ENCODE peak calls at places on chromosome 3, in six cellular contexts. One of them, this sample, is unnamed.
A peak's percentile ranks its signal among the peaks of the same experiment; 100 is the strongest.

GRCh38 chr3:161149529-161149928 is 44.4 kb upstream of the B3GALNT1 start:
- DNase-seq in cardiac fibroblast: peak; percentile 33
- DNase-seq in esophagus squamous epithelium: no peak
- DNase-seq in cardiac muscle cell: no peak
- DNase-seq in psoas muscle: no peak
- DNase-seq in coronary artery: no peak
- DNase-seq in this sample: peak; percentile 15

GRCh38 chr3:195882002-195882441 is 26.3 kb downstream of the TNK2 start:
- DNase-seq in cardiac fibroblast: no peak
- DNase-seq in esophagus squamous epithelium: no peak
- DNase-seq in cardiac muscle cell: no peak
- DNase-seq in psoas muscle: no peak
- DNase-seq in coronary artery: no peak
- DNase-seq in this sample: no peak

GRCh38 chr3:27714692-27715453 is 7.2 kb downstream of the EOMES start:
- DNase-seq in cardiac fibroblast: no peak
- DNase-seq in esophagus squamous epithelium: no peak
- DNase-seq in cardiac muscle cell: peak; percentile 68
- DNase-seq in psoas muscle: no peak
- DNase-seq in coronary artery: no peak
- DNase-seq in this sample: peak; percentile 50

GRCh38 chr3:14674841-14675240 is at the start of gene C3orf20:
- DNase-seq in cardiac fibroblast: no peak
- DNase-seq in esophagus squamous epithelium: no peak
- DNase-seq in cardiac muscle cell: no peak
- DNase-seq in psoas muscle: no peak
- DNase-seq in coronary artery: no peak
- DNase-seq in this sample: no peak

GRCh38 chr3:46947981-46948791 is 28.4 kb downstream of the CCDC12 start:
- DNase-seq in cardiac fibroblast: peak; percentile 65
- DNase-seq in esophagus squamous epithelium: no peak
- DNase-seq in cardiac muscle cell: no peak
- DNase-seq in psoas muscle: peak; percentile 46
- DNase-seq in coronary artery: no peak
- DNase-seq in this sample: no peak

GRCh38 chr3:9028134-9028533 is 64.9 kb upstream of the RAD18 start:
- DNase-seq in cardiac fibroblast: peak; percentile 84
- DNase-seq in esophagus squamous epithelium: no peak
- DNase-seq in cardiac muscle cell: no peak
- DNase-seq in psoas muscle: peak; percentile 86
- DNase-seq in coronary artery: peak; percentile 83
- DNase-seq in this sample: peak; percentile 77

GRCh38 chr3:63015614-63016016 is 140.4 kb upstream of the CADPS start:
- DNase-seq in cardiac fibroblast: no peak
- DNase-seq in esophagus squamous epithelium: no peak
- DNase-seq in cardiac muscle cell: peak; percentile 42
- DNase-seq in psoas muscle: no peak
- DNase-seq in coronary artery: no peak
- DNase-seq in this sample: no peak

GRCh38 chr3:42980209-42980608 is 1.1 kb downstream of the GASK1A start:
- DNase-seq in cardiac fibroblast: no peak
- DNase-seq in esophagus squamous epithelium: no peak
- DNase-seq in cardiac muscle cell: no peak
- DNase-seq in psoas muscle: no peak
- DNase-seq in coronary artery: no peak
- DNase-seq in this sample: no peak

GRCh38 chr3:196227086-196227485 is 10.8 kb downstream of the SLC51A start:
- DNase-seq in cardiac fibroblast: no peak
- DNase-seq in esophagus squamous epithelium: no peak
- DNase-seq in cardiac muscle cell: no peak
- DNase-seq in psoas muscle: no peak
- DNase-seq in coronary artery: no peak
- DNase-seq in this sample: no peak

GRCh38 chr3:140972833-140973232 is 31.2 kb downstream of the SLC25A36 start:
- DNase-seq in cardiac fibroblast: peak; percentile 43
- DNase-seq in esophagus squamous epithelium: no peak
- DNase-seq in cardiac muscle cell: no peak
- DNase-seq in psoas muscle: no peak
- DNase-seq in coronary artery: no peak
- DNase-seq in this sample: peak; percentile 17

GRCh38 chr3:71616571-71617021 is 33.1 kb upstream of the FOXP1 start:
- DNase-seq in cardiac fibroblast: no peak
- DNase-seq in esophagus squamous epithelium: no peak
- DNase-seq in cardiac muscle cell: no peak
- DNase-seq in psoas muscle: no peak
- DNase-seq in coronary artery: no peak
- DNase-seq in this sample: no peak

GRCh38 chr3:39150803-39151631 is 2.4 kb downstream of the CSRNP1 start:
- DNase-seq in cardiac fibroblast: peak; percentile 98
- DNase-seq in esophagus squamous epithelium: no peak
- DNase-seq in cardiac muscle cell: peak; percentile 79
- DNase-seq in psoas muscle: peak; percentile 92
- DNase-seq in coronary artery: peak; percentile 98
- DNase-seq in this sample: peak; percentile 94

GRCh38 chr3:138899592-138899991 is 47.3 kb downstream of the FOXL2 start:
- DNase-seq in cardiac fibroblast: no peak
- DNase-seq in esophagus squamous epithelium: no peak
- DNase-seq in cardiac muscle cell: no peak
- DNase-seq in psoas muscle: no peak
- DNase-seq in coronary artery: no peak
- DNase-seq in this sample: no peak

GRCh38 chr3:151259664-151260063 is 18.7 kb downstream of the P2RY14 start:
- DNase-seq in cardiac fibroblast: no peak
- DNase-seq in esophagus squamous epithelium: no peak
- DNase-seq in cardiac muscle cell: no peak
- DNase-seq in psoas muscle: no peak
- DNase-seq in coronary artery: no peak
- DNase-seq in this sample: no peak

GRCh38 chr3:55489804-55490132 is 2.7 kb upstream of the WNT5A start:
- DNase-seq in cardiac fibroblast: no peak
- DNase-seq in esophagus squamous epithelium: no peak
- DNase-seq in cardiac muscle cell: peak; percentile 79
- DNase-seq in psoas muscle: no peak
- DNase-seq in coronary artery: no peak
- DNase-seq in this sample: no peak

GRCh38 chr3:165406425-165406824 is 210.2 kb upstream of the SLITRK3 start:
- DNase-seq in cardiac fibroblast: no peak
- DNase-seq in esophagus squamous epithelium: no peak
- DNase-seq in cardiac muscle cell: no peak
- DNase-seq in psoas muscle: no peak
- DNase-seq in coronary artery: no peak
- DNase-seq in this sample: no peak

GRCh38 chr3:119463171-119464169 is at the start of gene TMEM39A:
- DNase-seq in cardiac fibroblast: peak; percentile 98
- DNase-seq in esophagus squamous epithelium: peak; percentile 94
- DNase-seq in cardiac muscle cell: peak; percentile 100
- DNase-seq in psoas muscle: peak; percentile 100
- DNase-seq in coronary artery: peak; percentile 99
- DNase-seq in this sample: peak; percentile 98
- TF ChIP-seq CTCF in cardiac fibroblast: peak; percentile 4
- TF ChIP-seq CTCF in esophagus squamous epithelium: no peak
- TF ChIP-seq CTCF in cardiac muscle cell: no peak
- TF ChIP-seq CTCF in psoas muscle: peak; percentile 12
- TF ChIP-seq CTCF in coronary artery: no peak
- TF ChIP-seq CTCF in this sample: no peak

GRCh38 chr3:147415337-147415736 is 6.2 kb downstream of the ZIC1 start:
- DNase-seq in cardiac fibroblast: no peak
- DNase-seq in esophagus squamous epithelium: no peak
- DNase-seq in cardiac muscle cell: no peak
- DNase-seq in psoas muscle: no peak
- DNase-seq in coronary artery: no peak
- DNase-seq in this sample: no peak
- H3K4me3 ChIP-seq in cardiac fibroblast: no peak overlapping the region
- H3K4me3 ChIP-seq in esophagus squamous epithelium: no peak overlapping the region
- H3K4me3 ChIP-seq in cardiac muscle cell: no peak overlapping the region
- H3K4me3 ChIP-seq in psoas muscle: no peak overlapping the region
- H3K4me3 ChIP-seq in coronary artery: no peak overlapping the region
- H3K4me3 ChIP-seq in this sample: no peak overlapping the region

GRCh38 chr3:53074366-53074696 is 28.5 kb upstream of the SFMBT1 start:
- DNase-seq in cardiac fibroblast: no peak
- DNase-seq in esophagus squamous epithelium: no peak
- DNase-seq in cardiac muscle cell: no peak
- DNase-seq in psoas muscle: no peak
- DNase-seq in coronary artery: no peak
- DNase-seq in this sample: no peak

GRCh38 chr3:53071882-53072431 is 26.1 kb upstream of the SFMBT1 start:
- DNase-seq in cardiac fibroblast: no peak
- DNase-seq in esophagus squamous epithelium: no peak
- DNase-seq in cardiac muscle cell: no peak
- DNase-seq in psoas muscle: no peak
- DNase-seq in coronary artery: no peak
- DNase-seq in this sample: no peak

GRCh38 chr3:53074761-53075742 is 29.2 kb upstream of the SFMBT1 start:
- DNase-seq in cardiac fibroblast: no peak
- DNase-seq in esophagus squamous epithelium: no peak
- DNase-seq in cardiac muscle cell: no peak
- DNase-seq in psoas muscle: no peak
- DNase-seq in coronary artery: no peak
- DNase-seq in this sample: no peak

GRCh38 chr3:53073553-53074365 is 27.9 kb upstream of the SFMBT1 start:
- DNase-seq in cardiac fibroblast: no peak
- DNase-seq in esophagus squamous epithelium: no peak
- DNase-seq in cardiac muscle cell: no peak
- DNase-seq in psoas muscle: no peak
- DNase-seq in coronary artery: no peak
- DNase-seq in this sample: no peak

GRCh38 chr3:53072653-53073552 is 27.0 kb upstream of the SFMBT1 start:
- DNase-seq in cardiac fibroblast: peak; percentile 79
- DNase-seq in esophagus squamous epithelium: peak; percentile 23
- DNase-seq in cardiac muscle cell: peak; percentile 85
- DNase-seq in psoas muscle: peak; percentile 85
- DNase-seq in coronary artery: peak; percentile 84
- DNase-seq in this sample: peak; percentile 88
- TF ChIP-seq CTCF in cardiac fibroblast: peak; percentile 89
- TF ChIP-seq CTCF in esophagus squamous epithelium: peak; percentile 92
- TF ChIP-seq CTCF in cardiac muscle cell: peak; percentile 96
- TF ChIP-seq CTCF in psoas muscle: peak; percentile 90
- TF ChIP-seq CTCF in coronary artery: peak; percentile 91
- TF ChIP-seq CTCF in this sample: peak; percentile 94

DNA sequence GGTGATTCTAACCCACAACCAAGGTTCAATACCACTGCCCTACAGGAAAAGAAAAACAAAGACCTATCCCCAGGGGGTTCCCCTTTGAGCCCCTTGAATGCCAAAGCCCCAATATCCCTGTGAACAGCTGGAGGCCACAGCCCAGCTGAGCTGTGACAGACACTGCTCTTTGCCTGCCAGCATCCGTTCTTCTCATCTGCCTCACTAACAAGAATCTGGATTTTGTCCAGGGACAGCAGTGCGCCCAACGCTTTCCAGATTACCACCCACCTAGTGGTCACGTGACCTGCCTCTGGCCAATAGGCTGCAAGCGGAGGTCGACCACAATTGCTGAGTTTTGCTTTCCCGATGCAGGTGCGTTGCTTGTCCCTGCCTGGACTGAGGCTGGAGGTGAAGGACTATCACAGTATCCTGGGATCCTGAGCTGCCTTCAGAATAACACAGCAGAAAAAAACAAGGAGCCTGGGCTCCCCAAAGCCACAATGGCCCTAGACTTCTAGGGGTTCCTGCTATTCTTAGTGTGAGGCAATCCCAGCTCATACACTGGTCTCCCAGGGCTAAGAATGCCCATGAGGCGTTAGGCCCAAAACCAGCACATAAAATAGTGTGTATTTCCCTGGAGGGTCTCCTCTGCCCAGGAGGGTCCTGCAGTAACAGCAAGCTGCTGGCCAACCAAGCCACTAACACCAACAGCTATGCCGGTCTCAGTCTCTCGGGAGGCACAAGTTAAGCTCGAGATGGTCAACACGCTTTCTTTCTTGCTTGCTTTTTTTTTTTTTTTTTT is 13.8 kb downstream of the BDH1 start:
- DNase-seq in cardiac fibroblast: peak; percentile 88
- DNase-seq in esophagus squamous epithelium: no peak
- DNase-seq in cardiac muscle cell: peak; percentile 76
- DNase-seq in psoas muscle: peak; percentile 60
- DNase-seq in coronary artery: no peak
- DNase-seq in this sample: peak; percentile 67
- H3K4me3 ChIP-seq in cardiac fibroblast: no peak overlapping the region
- H3K4me3 ChIP-seq in esophagus squamous epithelium: no peak overlapping the region
- H3K4me3 ChIP-seq in cardiac muscle cell: no peak overlapping the region
- H3K4me3 ChIP-seq in psoas muscle: peak overlapping the region; percentile 27
- H3K4me3 ChIP-seq in coronary artery: no peak overlapping the region
- H3K4me3 ChIP-seq in this sample: no peak overlapping the region

DNA sequence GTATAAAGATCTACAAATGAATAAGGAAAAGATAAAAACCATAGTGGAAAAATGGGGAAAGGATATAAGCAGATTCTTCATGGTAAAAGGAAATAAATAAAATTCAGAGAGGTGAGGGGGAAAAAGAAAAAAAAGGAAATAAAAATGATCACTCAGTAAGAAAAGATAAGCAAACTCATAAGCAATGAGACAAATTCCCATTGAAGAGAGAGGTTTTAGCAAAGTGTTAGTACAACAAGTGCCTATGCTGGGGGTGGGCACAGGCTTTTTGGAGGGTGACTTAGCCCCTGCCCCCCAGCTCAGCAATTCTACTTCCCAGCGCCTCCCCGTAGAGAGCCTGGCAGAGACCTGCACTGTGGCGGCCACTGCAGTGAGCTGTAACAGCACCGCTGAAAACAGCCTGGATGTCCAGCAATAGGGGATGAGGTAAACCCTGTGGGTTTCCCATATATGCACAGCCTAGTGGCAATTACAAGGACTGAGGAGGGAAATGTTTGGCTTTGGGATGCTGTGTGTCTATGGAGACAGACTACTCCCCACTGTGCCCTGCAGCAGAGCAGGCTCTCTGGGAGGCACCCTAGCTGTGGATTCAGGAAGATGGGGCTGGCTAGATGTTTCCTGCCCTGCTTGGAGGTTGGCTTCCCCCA is 23.7 kb upstream of the SFMBT1 start:
- DNase-seq in cardiac fibroblast: peak; percentile 26
- DNase-seq in esophagus squamous epithelium: no peak
- DNase-seq in cardiac muscle cell: no peak
- DNase-seq in psoas muscle: no peak
- DNase-seq in coronary artery: peak; percentile 45
- DNase-seq in this sample: no peak
- TF ChIP-seq CTCF in cardiac fibroblast: no peak
- TF ChIP-seq CTCF in esophagus squamous epithelium: no peak
- TF ChIP-seq CTCF in cardiac muscle cell: peak; percentile 4
- TF ChIP-seq CTCF in psoas muscle: no peak
- TF ChIP-seq CTCF in coronary artery: no peak
- TF ChIP-seq CTCF in this sample: no peak

DNA sequence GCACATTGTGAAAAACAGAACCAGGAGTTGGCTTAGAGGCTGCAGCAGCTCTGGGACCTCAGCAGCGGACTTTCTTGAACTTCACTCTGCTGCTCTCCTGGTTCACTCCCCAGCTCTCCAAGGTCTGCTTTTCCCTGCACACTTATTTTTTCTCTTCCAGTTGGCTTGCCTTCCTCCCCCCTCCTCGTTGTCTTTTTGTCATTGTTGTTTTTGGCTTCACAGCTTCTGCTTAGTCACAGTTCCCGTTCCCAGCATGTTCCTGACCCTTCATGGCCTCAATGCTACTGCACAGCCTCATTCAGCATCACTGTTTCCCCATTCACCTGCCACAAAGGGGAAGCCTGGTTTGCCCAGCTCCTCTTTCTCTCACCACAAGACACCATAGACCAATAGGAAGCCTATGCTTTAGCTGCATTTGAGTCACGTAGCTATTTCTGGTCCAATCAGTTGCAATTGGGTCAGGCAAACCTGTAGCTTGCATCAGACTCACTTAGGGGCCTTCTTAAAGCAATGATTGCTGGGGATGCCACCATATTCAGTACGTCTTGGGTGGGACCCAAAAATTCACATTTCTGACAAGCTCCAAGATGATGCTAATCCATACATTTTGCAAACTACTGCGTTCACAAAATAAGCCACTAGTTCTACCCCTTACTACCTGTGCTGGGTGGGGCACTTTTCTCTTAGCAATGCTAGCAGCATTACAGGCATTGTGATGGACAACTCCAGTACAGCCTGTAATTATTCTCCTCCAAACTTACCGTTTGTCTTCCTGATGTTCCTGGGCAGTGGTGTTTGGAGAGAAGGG is 7.8 kb upstream of the SUMF1 start:
- DNase-seq in cardiac fibroblast: peak; percentile 77
- DNase-seq in esophagus squamous epithelium: peak; percentile 6
- DNase-seq in cardiac muscle cell: no peak
- DNase-seq in psoas muscle: no peak
- DNase-seq in coronary artery: peak; percentile 83
- DNase-seq in this sample: peak; percentile 84
- H3K4me3 ChIP-seq in cardiac fibroblast: no peak overlapping the region
- H3K4me3 ChIP-seq in esophagus squamous epithelium: peak overlapping the region; percentile 9
- H3K4me3 ChIP-seq in cardiac muscle cell: no peak overlapping the region
- H3K4me3 ChIP-seq in psoas muscle: no peak overlapping the region
- H3K4me3 ChIP-seq in coronary artery: no peak overlapping the region
- H3K4me3 ChIP-seq in this sample: no peak overlapping the region